ENCODE peak calls at places on chromosomes 4 and X, in four cellular contexts. One of them, this sample, is unnamed.
A peak's percentile ranks its signal among the peaks of the same experiment; 100 is the strongest.

GRCh38 chr4:20418865-20419451 is 167.3 kb downstream of the SLIT2 start:
- DNase-seq in DMS153: peak; percentile 34
- DNase-seq in T-helper 9 cell: no peak
- DNase-seq in CD4-positive, CD25-positive, alpha-beta regulatory T cell: no peak
- DNase-seq in this sample: no peak

GRCh38 chrX:123450217-123450616 is 266.1 kb downstream of the GRIA3 start:
- DNase-seq in CD4-positive, CD25-positive, alpha-beta regulatory T cell: no peak
- DNase-seq in DMS153: no peak
- DNase-seq in T-helper 9 cell: no peak
- DNase-seq in this sample: no peak

GRCh38 chrX:57573754-57574153 is 18.1 kb upstream of the ZXDB start:
- DNase-seq in T-helper 9 cell: no peak
- DNase-seq in CD4-positive, CD25-positive, alpha-beta regulatory T cell: no peak
- DNase-seq in DMS153: no peak
- DNase-seq in this sample: no peak

GRCh38 chr4:39514888-39515401 is 12.3 kb downstream of the UGDH start:
- DNase-seq in T-helper 9 cell: no peak
- DNase-seq in CD4-positive, CD25-positive, alpha-beta regulatory T cell: no peak
- DNase-seq in DMS153: no peak
- DNase-seq in this sample: peak; percentile 43

GRCh38 chr4:122831515-122832196 is 5.0 kb downstream of the FGF2 start:
- DNase-seq in T-helper 9 cell: no peak
- DNase-seq in DMS153: no peak
- DNase-seq in CD4-positive, CD25-positive, alpha-beta regulatory T cell: no peak
- DNase-seq in this sample: no peak

GRCh38 chr4:123516576-123516975 is 120.0 kb downstream of the SPRY1 start:
- DNase-seq in CD4-positive, CD25-positive, alpha-beta regulatory T cell: no peak
- DNase-seq in T-helper 9 cell: no peak
- DNase-seq in DMS153: no peak
- DNase-seq in this sample: no peak

GRCh38 chr4:26003072-26003471 is 89.1 kb downstream of the SMIM20 start:
- DNase-seq in T-helper 9 cell: no peak
- DNase-seq in CD4-positive, CD25-positive, alpha-beta regulatory T cell: no peak
- DNase-seq in DMS153: no peak
- DNase-seq in this sample: no peak

GRCh38 chrX:145735036-145735435 is 82.6 kb upstream of the SLITRK2 start:
- DNase-seq in CD4-positive, CD25-positive, alpha-beta regulatory T cell: no peak
- DNase-seq in T-helper 9 cell: no peak
- DNase-seq in DMS153: no peak
- DNase-seq in this sample: no peak

GRCh38 chr4:37383579-37384229 is 139.2 kb downstream of the NWD2 start:
- DNase-seq in CD4-positive, CD25-positive, alpha-beta regulatory T cell: no peak
- DNase-seq in DMS153: no peak
- DNase-seq in T-helper 9 cell: no peak
- DNase-seq in this sample: no peak

This sample was measured in osteoblast.